ENCODE peak calls at places on chromosome 1, in eight cellular contexts. V, N, W, X, Y, Z, U and T are unnamed samples.

GRCh38 chr1:46102769-46103476 is 29.5 kb downstream of the PIK3R3 start:
- DNase-seq in V (no peak), N (no peak), W (no peak), X (no peak), Y (no peak), Z (no peak), U (no peak), T (no peak)

GRCh38 chr1:215292906-215293305 is 210.4 kb downstream of the KCNK2 start:
- DNase-seq in V (no peak), N (no peak), W (no peak), X (no peak), Y (no peak), Z (no peak), U (no peak), T (no peak)

GRCh38 chr1:172040466-172040865 is 199.2 kb downstream of the DNM3 start:
- DNase-seq in V (no peak), N (peak; percentile 70), W (peak; percentile 11), X (no peak), Y (no peak), Z (peak; percentile 23), U (no peak), T (no peak)

GRCh38 chr1:186722711-186723309 is 42.6 kb upstream of the PTGS2 start:
- DNase-seq in V (no peak), N (peak; percentile 4), W (peak; percentile 58), X (peak; percentile 9), Y (no peak), Z (peak; percentile 4), U (no peak), T (no peak)

GRCh38 chr1:40276122-40276521 is 18.1 kb downstream of the ZMPSTE24 start:
- DNase-seq in V (no peak), N (no peak), W (no peak), X (no peak), Y (no peak), Z (no peak), U (no peak), T (no peak)

GRCh38 chr1:208799186-208799585 is 555.0 kb upstream of the PLXNA2 start:
- DNase-seq in V (no peak), N (no peak), W (no peak), X (no peak), Y (no peak), Z (no peak), U (no peak), T (no peak)

GRCh38 chr1:19814681-19815503 is at the start of gene RNF186:
- DNase-seq in V (no peak), N (no peak), W (peak; percentile 75), X (no peak), Y (no peak), Z (no peak), U (no peak), T (no peak)

GRCh38 chr1:240732390-240732789 is 120.4 kb upstream of the GREM2 start:
- DNase-seq in V (no peak), N (peak; percentile 28), W (peak; percentile 20), X (no peak), Y (no peak), Z (peak; percentile 25), U (peak; percentile 46), T (no peak)

GRCh38 chr1:248681651-248682050 is 20.9 kb downstream of the OR14I1 start:
- DNase-seq in V (no peak), N (no peak), W (no peak), X (no peak), Y (no peak), Z (no peak), U (no peak), T (no peak)

GRCh38 chr1:7640920-7641319 is 130.2 kb upstream of the VAMP3 start:
- DNase-seq in V (no peak), N (no peak), W (no peak), X (no peak), Y (no peak), Z (no peak), U (no peak), T (no peak)

GRCh38 chr1:72636636-72637035 is 354.3 kb upstream of the NEGR1 start:
- DNase-seq in V (no peak), N (no peak), W (no peak), X (no peak), Y (no peak), Z (no peak), U (no peak), T (no peak)

GRCh38 chr1:223207293-223208066 is 64.4 kb upstream of the TLR5 start:
- DNase-seq in V (no peak), N (no peak), W (no peak), X (no peak), Y (no peak), Z (no peak), U (no peak), T (no peak)

GRCh38 chr1:198662821-198663220 is 24.0 kb downstream of the PTPRC start:
- DNase-seq in V (no peak), N (no peak), W (no peak), X (no peak), Y (no peak), Z (no peak), U (no peak), T (no peak)

GRCh38 chr1:3774503-3775247 is 2.1 kb downstream of the SMIM1 start:
- DNase-seq in V (no peak), N (no peak), W (no peak), X (no peak), Y (no peak), Z (no peak), U (no peak), T (no peak)

GRCh38 chr1:231937013-231937754 is 310.6 kb downstream of the DISC1 start:
- DNase-seq in V (no peak), N (no peak), W (no peak), X (peak; percentile 12), Y (peak; percentile 31), Z (no peak), U (no peak), T (no peak)

GRCh38 chr1:245753807-245754206 is 599.0 kb downstream of the KIF26B start:
- DNase-seq in V (no peak), N (no peak), W (no peak), X (no peak), Y (no peak), Z (no peak), U (no peak), T (no peak)

GRCh38 chr1:38045431-38046332 is 911 bp downstream of the POU3F1 start:
- DNase-seq in V (no peak), N (no peak), W (no peak), X (peak; percentile 51), Y (no peak), Z (no peak), U (peak; percentile 64), T (no peak)

GRCh38 chr1:51592711-51593110 is 24.2 kb upstream of the OSBPL9 start:
- DNase-seq in V (no peak), N (no peak), W (no peak), X (no peak), Y (no peak), Z (no peak), U (no peak), T (no peak)

GRCh38 chr1:2611621-2612437 is 21.0 kb downstream of the MMEL1 start:
- DNase-seq in V (peak; percentile 68), N (no peak), W (no peak), X (no peak), Y (no peak), Z (no peak), U (no peak), T (no peak)

GRCh38 chr1:17370618-17371017 is 1.4 kb upstream of the PADI6 start:
- DNase-seq in V (no peak), N (no peak), W (peak; percentile 21), X (no peak), Y (no peak), Z (no peak), U (no peak), T (no peak)
- TF ChIP-seq CTCF in V (no peak), N (peak; percentile 51), W (peak; percentile 36), X (peak; percentile 21), Y (no peak), Z (peak; percentile 59), U (no peak), T (peak; percentile 47)

GRCh38 chr1:205438213-205439158 is 16.6 kb upstream of the LEMD1 start:
- DNase-seq in V (no peak), N (no peak), W (peak; percentile 91), X (no peak), Y (peak; percentile 47), Z (no peak), U (no peak), T (no peak)
- TF ChIP-seq CTCF in V (peak; percentile 81), N (peak; percentile 74), W (peak; percentile 91), X (peak; percentile 21), Y (no peak), Z (peak; percentile 51), U (peak; percentile 25), T (peak; percentile 51)

GRCh38 chr1:31657020-31657804 is 12.5 kb upstream of the PEF1 start:
- DNase-seq in V (no peak), N (no peak), W (no peak), X (no peak), Y (no peak), Z (no peak), U (no peak), T (no peak)
- TF ChIP-seq CTCF in V (no peak), N (no peak), W (no peak), X (no peak), Y (no peak), Z (no peak), U (no peak), T (no peak)

DNA sequence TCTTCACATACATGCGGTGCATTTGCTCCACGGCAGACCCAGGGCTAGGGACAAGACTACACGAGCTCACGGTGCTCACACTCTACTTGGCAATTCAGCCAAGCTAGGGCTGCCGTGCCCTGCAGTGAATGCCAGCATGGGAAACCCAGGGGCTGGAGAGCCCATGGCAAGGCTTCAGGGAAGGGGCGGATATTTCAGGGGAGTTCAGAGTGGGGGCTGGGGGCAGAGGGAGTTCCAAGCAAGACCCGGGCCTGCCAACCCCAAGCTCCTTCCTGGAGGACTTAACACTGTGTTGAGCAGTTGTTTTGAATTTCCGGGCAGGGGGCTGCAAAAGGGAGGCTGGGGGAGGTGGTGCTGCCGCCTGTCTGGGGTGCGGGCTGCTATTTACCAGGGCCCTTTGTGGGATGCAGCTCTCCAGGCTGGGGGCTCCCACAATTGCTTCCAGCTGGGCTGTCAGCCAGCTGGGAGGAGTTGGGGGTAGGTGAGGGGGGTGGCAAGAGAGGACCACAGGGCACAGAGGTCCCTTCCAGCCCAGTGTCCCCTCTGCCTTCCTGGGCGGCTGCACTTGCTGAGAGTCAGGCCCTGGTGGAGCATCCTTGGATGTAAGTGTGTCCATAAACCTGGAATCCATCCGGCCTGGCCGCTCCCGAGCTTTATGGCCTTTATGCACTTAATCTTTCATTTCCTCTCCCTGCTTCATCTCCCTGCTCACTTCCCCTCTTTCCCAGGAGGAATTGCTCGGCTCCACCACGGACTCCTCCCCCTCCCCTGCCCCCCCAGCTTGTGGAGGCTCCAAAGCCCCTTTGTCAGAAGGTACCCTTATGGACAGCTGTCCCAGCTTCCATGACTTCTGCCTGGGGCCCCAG is 55.8 kb upstream of the SSBP3 start:
- DNase-seq in V (peak; percentile 62), N (no peak), W (no peak), X (peak; percentile 28), Y (no peak), Z (no peak), U (no peak), T (no peak)
- TF ChIP-seq CTCF in V (no peak), N (no peak), W (no peak), X (no peak), Y (no peak), Z (no peak), U (no peak), T (no peak)